ENCODE peak calls at places on chromosomes 7 and 10, in eight cellular contexts. J is Peyer's patch, E is A549, I is cardiac muscle cell, A is body of pancreas, B is colonic mucosa, O is thoracic aorta, L is IMR-90. K is an unnamed sample. For H3K4me1, the result is how much of the 10 kb centered on the place peaks cover.

GRCh38 chr7:30226593-30227268 is 57.7 kb upstream of the ZNRF2 start:
- DNase-seq in J (peak), E (peak), I (peak), A (peak), B (peak), O (no peak), L (no peak), K (peak)

GRCh38 chr10:48454302-48455054 is 148.0 kb downstream of the MAPK8 start:
- DNase-seq in J (peak), E (no peak), I (peak), A (peak), B (peak), O (no peak), L (no peak), K (no peak)

GRCh38 chr10:5291501-5292195 is 73.1 kb upstream of the UCN3 start:
- DNase-seq in J (peak), E (peak), I (no peak), A (no peak), B (peak), O (no peak), L (peak), K (no peak)

GRCh38 chr7:129169171-129169643 is 19.2 kb upstream of the SMO start:
- DNase-seq in J (peak), E (no peak), I (peak), A (peak), B (peak), O (no peak), L (no peak), K (no peak)

GRCh38 chr7:107103369-107103768 is 58.9 kb downstream of the PRKAR2B start:
- DNase-seq in J (no peak), E (no peak), I (no peak), A (no peak), B (no peak), O (no peak), L (peak), K (peak)

GRCh38 chr10:24685958-24686540 is 37.6 kb downstream of the ARHGAP21 start:
- DNase-seq in J (no peak), E (no peak), I (no peak), A (no peak), B (no peak), O (no peak), L (peak), K (no peak)

GRCh38 chr7:127251048-127251451 is 1.7 kb downstream of the GRM8 start:
- DNase-seq in J (no peak), E (no peak), I (no peak), A (peak), B (no peak), O (no peak), L (no peak), K (no peak)

GRCh38 chr10:44387853-44388251 is 3.0 kb upstream of the CXCL12 start:
- DNase-seq in J (peak), E (no peak), I (no peak), A (no peak), B (peak), O (no peak), L (no peak), K (no peak)

GRCh38 chr7:137932881-137933269 is 69.0 kb downstream of the CREB3L2 start:
- DNase-seq in J (no peak), E (no peak), I (no peak), A (no peak), B (no peak), O (no peak), L (peak), K (peak)

GRCh38 chr10:5563991-5564536 is 39.3 kb downstream of the CALML3 start:
- DNase-seq in J (peak), E (no peak), I (no peak), A (peak), B (no peak), O (no peak), L (peak), K (no peak)

GRCh38 chr10:33365871-33366411 is 31.5 kb upstream of the NRP1 start:
- DNase-seq in J (no peak), E (peak), I (no peak), A (no peak), B (no peak), O (no peak), L (peak), K (no peak)

GRCh38 chr10:128099901-128100300 is 26.3 kb downstream of the MKI67 start:
- DNase-seq in J (no peak), E (no peak), I (no peak), A (no peak), B (no peak), O (no peak), L (no peak), K (no peak)

GRCh38 chr10:621981-622740 is 67.3 kb downstream of the DIP2C start:
- DNase-seq in J (no peak), E (no peak), I (no peak), A (no peak), B (no peak), O (no peak), L (peak), K (no peak)

GRCh38 chr7:79221211-79221610 is 232.3 kb downstream of the MAGI2 start:
- DNase-seq in J (no peak), E (no peak), I (no peak), A (no peak), B (peak), O (no peak), L (no peak), K (no peak)

GRCh38 chr7:18087687-18088078 is 60.0 kb upstream of the PRPS1L1 start:
- DNase-seq in J (no peak), E (no peak), I (peak), A (peak), B (no peak), O (no peak), L (no peak), K (no peak)

GRCh38 chr10:18332048-18332447 is 191.8 kb downstream of the CACNB2 start:
- DNase-seq in J (no peak), E (no peak), I (peak), A (no peak), B (no peak), O (no peak), L (no peak), K (no peak)

GRCh38 chr7:91288208-91288824 is 24.1 kb downstream of the FZD1 start:
- DNase-seq in J (peak), E (no peak), I (peak), A (peak), B (peak), O (no peak), L (no peak), K (peak)

GRCh38 chr7:83271212-83272099 is 108.8 kb upstream of the PCLO start:
- DNase-seq in J (no peak), E (no peak), I (peak), A (no peak), B (no peak), O (no peak), L (peak), K (no peak)

GRCh38 chr10:84296071-84296981 is 32.1 kb upstream of the CCSER2 start:
- DNase-seq in J (no peak), E (no peak), I (no peak), A (no peak), B (no peak), O (no peak), L (peak), K (no peak)

GRCh38 chr10:85851300-85851699 is 515.3 kb downstream of the GRID1 start:
- DNase-seq in J (no peak), E (no peak), I (no peak), A (no peak), B (no peak), O (no peak), L (no peak), K (no peak)

GRCh38 chr10:90652519-90652918 is 205.3 kb downstream of the HTR7 start:
- DNase-seq in J (no peak), E (no peak), I (peak), A (peak), B (no peak), O (no peak), L (peak), K (no peak)

GRCh38 chr10:1376384-1376945 is 320.3 kb downstream of the WDR37 start:
- DNase-seq in J (peak), E (no peak), I (no peak), A (no peak), B (peak), O (no peak), L (no peak), K (no peak)

GRCh38 chr10:28631896-28632596 is 45.3 kb upstream of the BAMBI start:
- DNase-seq in J (no peak), E (no peak), I (no peak), A (no peak), B (no peak), O (no peak), L (peak), K (no peak)

GRCh38 chr10:132972149-132972985 is 30.0 kb upstream of the CFAP46 start:
- DNase-seq in J (no peak), E (no peak), I (no peak), A (no peak), B (no peak), O (no peak), L (no peak), K (no peak)

GRCh38 chr10:105785721-105786120 is 1144.6 kb downstream of the SORCS3 start:
- DNase-seq in J (no peak), E (no peak), I (no peak), A (no peak), B (no peak), O (no peak), L (no peak), K (no peak)

GRCh38 chr10:128571745-128572144 is 445.5 kb upstream of the MKI67 start:
- DNase-seq in J (no peak), E (no peak), I (peak), A (no peak), B (no peak), O (no peak), L (no peak), K (no peak)

GRCh38 chr7:49174396-49174795 is 250.0 kb downstream of the CDC14C start:
- DNase-seq in J (no peak), E (no peak), I (no peak), A (no peak), B (no peak), O (no peak), L (no peak), K (no peak)

GRCh38 chr7:123811056-123811455 is 33.9 kb upstream of the HYAL4 start:
- DNase-seq in J (no peak), E (no peak), I (no peak), A (no peak), B (no peak), O (no peak), L (no peak), K (no peak)

GRCh38 chr7:20030915-20031362 is 186.2 kb downstream of the MACC1 start:
- DNase-seq in J (no peak), E (no peak), I (no peak), A (no peak), B (no peak), O (no peak), L (peak), K (no peak)

GRCh38 chr7:81685263-81685868 is 84.5 kb downstream of the HGF start:
- DNase-seq in J (no peak), E (no peak), I (no peak), A (no peak), B (no peak), O (no peak), L (peak), K (no peak)

GRCh38 chr7:51927738-51928137 is 611.1 kb upstream of the COBL start:
- DNase-seq in J (no peak), E (no peak), I (no peak), A (no peak), B (no peak), O (no peak), L (no peak), K (no peak)

GRCh38 chr7:72447465-72448204 is 35.5 kb upstream of the CALN1 start:
- DNase-seq in J (no peak), E (no peak), I (no peak), A (no peak), B (no peak), O (no peak), L (no peak), K (no peak)

GRCh38 chr7:1027285-1028043 is 16.9 kb upstream of the GPR146 start:
- DNase-seq in J (no peak), E (no peak), I (peak), A (peak), B (peak), O (no peak), L (peak), K (no peak)

GRCh38 chr10:29415876-29416275 is 127.0 kb downstream of the LYZL1 start:
- DNase-seq in J (no peak), E (no peak), I (no peak), A (no peak), B (no peak), O (no peak), L (peak), K (no peak)

GRCh38 chr10:130756651-130757050 is 554.9 kb downstream of the TCERG1L start:
- DNase-seq in J (peak), E (no peak), I (no peak), A (no peak), B (no peak), O (no peak), L (no peak), K (no peak)

GRCh38 chr7:879093-879492 is 2.7 kb downstream of the GET4 start:
- DNase-seq in J (no peak), E (no peak), I (no peak), A (peak), B (no peak), O (no peak), L (no peak), K (no peak)

GRCh38 chr7:134684165-134684564 is 37.5 kb downstream of the BPGM start:
- DNase-seq in J (no peak), E (no peak), I (no peak), A (no peak), B (no peak), O (no peak), L (peak), K (no peak)

GRCh38 chr7:18666107-18666728 is 170.7 kb downstream of the HDAC9 start:
- DNase-seq in J (peak), E (peak), I (peak), A (peak), B (peak), O (peak), L (peak), K (peak)

GRCh38 chr10:130188195-130189175 is 52.3 kb downstream of the GLRX3 start:
- DNase-seq in J (peak), E (no peak), I (no peak), A (no peak), B (no peak), O (no peak), L (no peak), K (no peak)

GRCh38 chr7:130925136-130925794 is 191.3 kb upstream of the KLF14 start:
- DNase-seq in J (no peak), E (no peak), I (no peak), A (no peak), B (no peak), O (no peak), L (no peak), K (no peak)

DNA sequence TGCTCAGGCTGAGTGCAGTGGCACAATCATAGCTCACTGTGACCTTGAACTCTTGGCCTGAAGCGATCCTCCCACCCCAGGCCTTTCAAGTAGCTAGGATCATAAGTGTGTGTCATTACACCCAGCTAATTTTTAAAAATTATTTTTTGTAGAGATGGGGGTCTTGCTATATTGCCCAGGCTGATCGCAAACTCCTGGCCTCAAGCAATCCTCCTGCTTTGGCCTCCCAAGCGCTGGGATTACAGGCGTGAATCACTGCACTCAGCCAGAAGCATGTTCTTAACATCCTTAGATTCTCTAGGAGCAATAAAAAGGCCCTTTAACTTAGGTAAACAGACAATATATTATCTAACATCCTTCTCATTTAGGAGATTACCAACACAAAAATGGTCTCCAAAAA is 38.3 kb upstream of the EFCAB10 start:
- DNase-seq in J (no peak), E (no peak), I (no peak), A (no peak), B (no peak), O (no peak), L (no peak), K (no peak)
- H3K4me3 ChIP-seq in J (no peak), E (no peak), I (no peak), A (no peak), B (no peak), O (no peak), L (no peak), K (no peak)

GRCh38 chr7:100476903-100477870 is 1.8 kb downstream of the TSC22D4 start:
- DNase-seq in J (peak), E (no peak), I (no peak), A (no peak), B (peak), O (no peak), L (no peak), K (peak)
- TF ChIP-seq CTCF in J (peak), E (no peak), I (peak), A (no peak), B (peak), O (no peak), L (peak), K (peak)

DNA sequence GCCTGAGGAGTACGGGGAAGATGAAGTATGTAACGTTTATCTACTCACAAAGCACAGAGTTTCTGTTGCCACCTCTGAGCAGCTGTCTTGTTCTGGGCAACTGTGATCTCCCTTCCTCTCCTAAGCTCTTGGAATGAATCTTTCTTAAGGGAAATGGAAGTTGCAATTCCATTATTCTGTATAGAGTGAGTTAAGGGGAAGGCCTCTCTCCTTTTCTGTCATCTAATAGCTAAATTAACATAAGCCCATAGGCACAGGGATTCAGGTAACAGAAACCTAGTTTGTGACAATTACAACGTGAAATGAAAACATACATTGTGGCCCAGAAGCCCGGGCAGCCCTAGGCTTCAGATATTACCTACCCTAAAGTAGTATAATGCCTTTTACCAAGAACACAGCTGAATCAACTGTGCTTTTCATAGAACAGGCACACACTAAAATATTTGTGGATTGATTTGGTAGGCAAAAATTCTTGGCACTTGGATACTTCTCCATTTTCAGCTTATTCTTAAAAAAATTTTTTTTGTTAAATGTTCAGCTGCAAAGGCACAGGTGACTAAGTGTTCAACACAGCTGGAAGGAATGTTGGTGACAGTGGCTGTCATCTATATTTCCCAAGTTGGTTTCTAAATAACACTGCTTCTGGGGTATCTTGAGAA is 3.8 kb upstream of the PDCD4 start:
- DNase-seq in J (no peak), E (no peak), I (no peak), A (no peak), B (no peak), O (no peak), L (no peak), K (no peak)
- H3K4me1 ChIP-seq in J (under half), E (under half), I (under half), A (half or more), B (under half), O (half or more), L (under half), K (under half)

GRCh38 chr7:131947661-131948060 is 391.2 kb upstream of the PODXL start:
- DNase-seq in J (no peak), E (no peak), I (no peak), A (no peak), B (no peak), O (no peak), L (no peak), K (no peak)

GRCh38 chr7:131949659-131950058 is 393.2 kb upstream of the PODXL start:
- DNase-seq in J (no peak), E (no peak), I (no peak), A (no peak), B (no peak), O (no peak), L (no peak), K (no peak)

GRCh38 chr7:131945948-131946525 is 389.6 kb upstream of the PODXL start:
- DNase-seq in J (peak), E (no peak), I (no peak), A (no peak), B (peak), O (no peak), L (no peak), K (peak)

GRCh38 chr7:131950758-131951157 is 394.3 kb upstream of the PODXL start:
- DNase-seq in J (no peak), E (no peak), I (no peak), A (no peak), B (no peak), O (no peak), L (no peak), K (no peak)

DNA sequence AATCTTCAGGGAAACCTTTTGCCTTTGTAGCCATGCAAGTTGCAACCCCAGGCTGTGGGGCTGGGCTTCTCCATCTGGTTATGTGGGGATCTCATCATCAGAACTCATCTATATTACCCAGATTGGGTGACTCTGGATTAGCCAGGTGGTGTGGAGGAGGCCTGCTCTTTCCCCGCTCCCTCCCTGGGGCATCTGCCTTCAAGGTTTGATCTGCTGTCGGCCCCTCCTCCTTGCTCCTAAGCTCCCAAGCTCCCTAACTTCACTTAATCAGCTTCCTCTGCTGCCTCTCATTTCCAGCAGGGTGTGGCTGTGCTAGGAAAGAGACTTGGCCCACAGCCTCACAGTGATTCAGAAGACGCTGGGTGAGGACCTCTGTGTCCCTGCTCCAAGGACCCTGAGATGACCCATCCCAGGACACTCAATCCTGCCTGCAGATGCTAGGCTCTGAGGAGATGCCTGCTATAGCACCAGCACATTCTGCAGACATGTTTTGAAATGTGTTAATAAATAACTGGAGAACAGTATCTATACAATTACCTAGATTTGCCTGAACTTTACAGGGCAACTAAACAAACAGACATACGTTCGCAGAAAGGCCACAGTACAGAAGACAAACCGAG is 392.1 kb upstream of the PODXL start:
- DNase-seq in J (peak), E (peak), I (no peak), A (no peak), B (peak), O (peak), L (no peak), K (peak)
- H3K4me3 ChIP-seq in J (no peak), E (no peak), I (no peak), A (no peak), B (no peak), O (no peak), L (no peak), K (no peak)

GRCh38 chr7:36314491-36314890 is 75.2 kb upstream of the ANLN start:
- DNase-seq in J (no peak), E (no peak), I (no peak), A (no peak), B (no peak), O (no peak), L (no peak), K (no peak)
- TF ChIP-seq CTCF in J (no peak), E (no peak), I (no peak), A (no peak), B (no peak), O (no peak), L (no peak), K (no peak)

GRCh38 chr10:99977916-99978315 is 31.8 kb downstream of the DNMBP start:
- DNase-seq in J (no peak), E (no peak), I (peak), A (no peak), B (no peak), O (no peak), L (no peak), K (no peak)
- H3K4me1 ChIP-seq in J (under half), E (half or more), I (under half), A (under half), B (under half), O (under half), L (under half), K (under half)

GRCh38 chr7:64876792-64877713 is 26.0 kb upstream of the ZNF273 start:
- DNase-seq in J (peak), E (no peak), I (peak), A (peak), B (peak), O (no peak), L (no peak), K (peak)
- H3K4me3 ChIP-seq in J (peak), E (no peak), I (peak), A (no peak), B (peak), O (peak), L (no peak), K (peak)

K was measured in BE2C.